ENCODE peak calls at places on chromosome 13, in four cellular contexts. O is IMR-90, B is left ventricle myocardium inferior, C is right lobe of liver. Y is an unnamed sample.

GRCh38 chr13:68872338-68872737 is 1235.3 kb upstream of the ATXN8OS start:
- DNase-seq in O (no peak), B (no peak), C (no peak), Y (no peak)

GRCh38 chr13:20873348-20873747 is 29.2 kb downstream of the XPO4 start:
- DNase-seq in O (peak; percentile 61), B (no peak), C (no peak), Y (peak; percentile 61)

GRCh38 chr13:35882722-35883497 is 248.3 kb downstream of the DCLK1 start:
- DNase-seq in O (peak; percentile 47), B (no peak), C (no peak), Y (peak; percentile 19)

GRCh38 chr13:33610471-33611015 is 207.4 kb upstream of the RFC3 start:
- DNase-seq in O (no peak), B (peak; percentile 78), C (peak; percentile 85), Y (peak; percentile 97)

GRCh38 chr13:44399045-44399444 is 25.4 kb downstream of the SERP2 start:
- DNase-seq in O (no peak), B (no peak), C (no peak), Y (no peak)

GRCh38 chr13:47621931-47622330 is 379.1 kb downstream of the SUCLA2 start:
- DNase-seq in O (peak; percentile 38), B (no peak), C (no peak), Y (no peak)

GRCh38 chr13:73303858-73304257 is 245.1 kb downstream of the KLF5 start:
- DNase-seq in O (peak; percentile 75), B (no peak), C (no peak), Y (no peak)

GRCh38 chr13:45464141-45464686 is 525 bp upstream of the COG3 start:
- DNase-seq in O (no peak), B (no peak), C (no peak), Y (no peak)

GRCh38 chr13:41546372-41547252 is 89.3 kb downstream of the RGCC start:
- DNase-seq in O (peak; percentile 89), B (no peak), C (no peak), Y (peak; percentile 94)

GRCh38 chr13:52161193-52161646 is 1.8 kb upstream of the NEK3 start:
- DNase-seq in O (no peak), B (no peak), C (no peak), Y (no peak)

GRCh38 chr13:29907670-29908069 is 57.3 kb upstream of the UBL3 start:
- DNase-seq in O (no peak), B (no peak), C (no peak), Y (no peak)

GRCh38 chr13:39565036-39565949 is 37.7 kb downstream of the LHFPL6 start:
- DNase-seq in O (peak; percentile 95), B (no peak), C (no peak), Y (peak; percentile 59)

GRCh38 chr13:71079638-71080037 is 787.4 kb downstream of the DACH1 start:
- DNase-seq in O (no peak), B (no peak), C (no peak), Y (no peak)

GRCh38 chr13:73069206-73069815 is 10.5 kb downstream of the KLF5 start:
- DNase-seq in O (peak; percentile 60), B (no peak), C (no peak), Y (no peak)

GRCh38 chr13:37349916-37350315 is 244.5 kb upstream of the CSNK1A1L start:
- DNase-seq in O (no peak), B (no peak), C (no peak), Y (no peak)

GRCh38 chr13:109678459-109678858 is 107.9 kb downstream of the IRS2 start:
- DNase-seq in O (no peak), B (no peak), C (no peak), Y (no peak)

GRCh38 chr13:48496796-48497195 is 36.1 kb downstream of the RCBTB2 start:
- DNase-seq in O (no peak), B (no peak), C (no peak), Y (no peak)

GRCh38 chr13:73715114-73715909 is 418.9 kb downstream of the KLF12 start:
- DNase-seq in O (no peak), B (no peak), C (no peak), Y (no peak)

GRCh38 chr13:99371956-99372355 is 64.8 kb upstream of the GPR183 start:
- DNase-seq in O (no peak), B (no peak), C (no peak), Y (no peak)

GRCh38 chr13:35548790-35549189 is 72.3 kb upstream of the MAB21L1 start:
- DNase-seq in O (no peak), B (no peak), C (no peak), Y (no peak)

GRCh38 chr13:25980255-25980654 is 71.6 kb downstream of the SHISA2 start:
- DNase-seq in O (peak; percentile 3), B (no peak), C (no peak), Y (peak; percentile 72)

GRCh38 chr13:33183431-33184130 is 102.0 kb downstream of the STARD13 start:
- DNase-seq in O (peak; percentile 77), B (no peak), C (no peak), Y (peak; percentile 29)

GRCh38 chr13:40149611-40150283 is 494.3 kb downstream of the COG6 start:
- DNase-seq in O (peak; percentile 53), B (no peak), C (no peak), Y (peak; percentile 28)

DNA sequence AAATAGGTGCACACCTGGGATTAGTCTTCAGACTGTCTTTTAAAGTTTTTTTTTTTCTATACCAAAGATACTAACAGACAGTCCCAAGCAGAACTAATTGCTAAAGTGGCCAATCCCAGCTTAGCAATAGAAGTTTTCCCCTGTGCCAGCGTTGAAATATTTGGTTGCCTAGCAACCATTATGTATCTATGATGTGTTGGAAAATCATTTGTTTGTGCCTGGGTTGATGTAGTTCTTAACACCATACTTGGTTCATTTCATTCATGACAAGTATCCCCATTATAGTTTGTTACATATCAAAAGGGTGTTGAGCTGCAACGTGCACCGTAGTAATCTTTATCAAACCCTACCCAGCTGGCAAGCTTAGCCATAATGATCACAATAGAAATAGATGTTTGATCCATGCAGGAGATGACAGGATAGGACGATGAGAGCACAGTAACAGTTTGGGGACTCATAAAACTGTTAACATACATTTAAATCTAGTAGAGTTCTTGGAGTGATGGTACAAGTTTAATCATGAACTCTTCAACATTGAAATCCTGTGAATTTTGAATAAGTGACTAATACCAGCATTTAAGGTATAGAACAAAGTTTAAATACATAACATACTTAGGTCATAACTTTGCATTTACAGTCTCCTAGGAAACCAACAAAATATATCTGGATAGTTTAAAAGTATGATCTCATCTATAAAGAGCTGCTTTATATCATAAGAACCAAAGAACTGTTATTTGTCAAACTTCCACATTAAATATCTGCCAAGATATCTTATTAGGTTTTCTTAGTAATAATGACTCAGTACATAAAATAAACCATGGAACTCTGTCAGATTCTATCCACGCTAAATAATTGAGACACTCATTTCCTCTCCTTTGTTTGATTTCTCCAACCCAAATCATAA is 73.4 kb downstream of the MBNL2 start:
- DNase-seq in O (peak; percentile 92), B (no peak), C (no peak), Y (no peak)
- H3K27ac ChIP-seq in O (no peak overlapping the region), B (peak overlapping the region; percentile 43), C (peak overlapping the region; percentile 4), Y (peak overlapping the region; percentile 11)

GRCh38 chr13:87736849-87737400 is 65.8 kb downstream of the SLITRK5 start:
- DNase-seq in O (no peak), B (no peak), C (no peak), Y (no peak)
- H3K27ac ChIP-seq in O (no peak overlapping the region), B (no peak overlapping the region), C (no peak overlapping the region), Y (no peak overlapping the region)

DNA sequence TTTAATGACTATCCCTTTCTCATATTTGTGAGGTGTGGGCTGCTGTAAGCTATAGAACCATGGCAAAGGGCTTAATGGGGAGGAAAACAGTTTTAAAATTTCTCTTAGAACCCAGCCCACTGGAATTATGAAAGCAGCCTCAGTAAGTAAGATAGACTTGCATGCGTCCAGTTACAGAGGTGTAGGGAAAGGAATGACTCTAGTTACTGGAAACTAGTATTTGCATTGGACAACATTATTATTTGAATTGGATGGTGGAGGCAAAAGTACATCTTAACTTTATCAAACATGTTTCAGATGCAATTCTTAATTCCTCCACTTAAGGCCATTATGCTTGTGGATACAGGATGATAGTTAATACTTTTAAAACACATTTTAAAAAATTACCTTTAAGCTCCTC is 292.9 kb downstream of the SPRY2 start:
- DNase-seq in O (no peak), B (no peak), C (no peak), Y (peak; percentile 7)
- H3K27ac ChIP-seq in O (no peak overlapping the region), B (no peak overlapping the region), C (no peak overlapping the region), Y (peak overlapping the region; percentile 81)

GRCh38 chr13:92805766-92806165 is 420.8 kb upstream of the GPC6 start:
- DNase-seq in O (no peak), B (no peak), C (no peak), Y (no peak)
- H3K27ac ChIP-seq in O (no peak overlapping the region), B (peak overlapping the region; percentile 48), C (no peak overlapping the region), Y (no peak overlapping the region)

GRCh38 chr13:89746554-89746953 is 1600.9 kb upstream of the MIR17HG start:
- DNase-seq in O (no peak), B (no peak), C (no peak), Y (no peak)
- H3K27ac ChIP-seq in O (no peak overlapping the region), B (no peak overlapping the region), C (no peak overlapping the region), Y (no peak overlapping the region)

GRCh38 chr13:113628291-113629270 is 29.4 kb downstream of the ATP4B start:
- DNase-seq in O (no peak), B (peak; percentile 5), C (peak; percentile 11), Y (no peak)
- H3K27ac ChIP-seq in O (no peak overlapping the region), B (no peak overlapping the region), C (no peak overlapping the region), Y (no peak overlapping the region)

GRCh38 chr13:112994781-112995355 is 25.9 kb downstream of the MCF2L start:
- DNase-seq in O (no peak), B (no peak), C (no peak), Y (no peak)

GRCh38 chr13:112991611-112992010 is 22.6 kb downstream of the MCF2L start:
- DNase-seq in O (no peak), B (no peak), C (no peak), Y (peak; percentile 39)

GRCh38 chr13:112994084-112994780 is 25.2 kb downstream of the MCF2L start:
- DNase-seq in O (no peak), B (no peak), C (no peak), Y (peak; percentile 60)

GRCh38 chr13:112990783-112991182 is 21.8 kb downstream of the MCF2L start:
- DNase-seq in O (no peak), B (no peak), C (peak; percentile 15), Y (no peak)

GRCh38 chr13:112992931-112993700 is 24.1 kb downstream of the MCF2L start:
- DNase-seq in O (no peak), B (no peak), C (no peak), Y (peak; percentile 68)
- H3K27ac ChIP-seq in O (no peak overlapping the region), B (no peak overlapping the region), C (no peak overlapping the region), Y (no peak overlapping the region)

GRCh38 chr13:24133396-24133795 is 27.1 kb upstream of the SPATA13 start:
- DNase-seq in O (no peak), B (no peak), C (no peak), Y (no peak)
- H3K27ac ChIP-seq in O (no peak overlapping the region), B (no peak overlapping the region), C (no peak overlapping the region), Y (no peak overlapping the region)